ENCODE peak calls at places on chromosomes 11 and 22, in nine cellular contexts. C is fibroblast of lung; D is IMR-90; U is DND-41; K is lower lobe of right lung; G is body of pancreas; Q is pancreas; B is CD4-positive, CD25-positive, alpha-beta regulatory T cell; E is mammary epithelial cell. L is an unnamed sample. For H3K4me1, the result is how much of the 10 kb centered on the place peaks cover.

GRCh38 chr11:65778431-65778900 is 2.3 kb downstream of the AP5B1 start:
- DNase-seq in C (no peak), D (no peak), U (no peak), K (no peak), G (no peak), Q (peak), B (no peak), E (no peak), L (no peak)

GRCh38 chr11:118883368-118884071 is at the start of gene CXCR5:
- DNase-seq in C (no peak), D (peak), U (no peak), K (no peak), G (no peak), Q (no peak), B (peak), E (no peak), L (no peak)

GRCh38 chr11:120675171-120675570 is 163.6 kb downstream of the GRIK4 start:
- DNase-seq in C (no peak), D (no peak), U (no peak), K (no peak), G (no peak), Q (no peak), B (no peak), E (no peak), L (no peak)

GRCh38 chr22:43535741-43536140 is 123.9 kb downstream of the MPPED1 start:
- DNase-seq in C (no peak), D (no peak), U (no peak), K (no peak), G (no peak), Q (no peak), B (no peak), E (peak), L (no peak)

GRCh38 chr11:70103256-70103975 is 25.3 kb downstream of the ANO1 start:
- DNase-seq in C (no peak), D (no peak), U (no peak), K (no peak), G (no peak), Q (no peak), B (no peak), E (no peak), L (no peak)

GRCh38 chr11:30172872-30173271 is 57.9 kb upstream of the FSHB start:
- DNase-seq in C (no peak), D (no peak), U (no peak), K (no peak), G (peak), Q (no peak), B (no peak), E (no peak), L (peak)

GRCh38 chr11:130216591-130217132 is 57.1 kb downstream of the ST14 start:
- DNase-seq in C (no peak), D (no peak), U (no peak), K (peak), G (no peak), Q (peak), B (no peak), E (no peak), L (no peak)

GRCh38 chr11:74325649-74326645 is 14.5 kb upstream of the P4HA3 start:
- DNase-seq in C (peak), D (peak), U (no peak), K (peak), G (peak), Q (peak), B (no peak), E (no peak), L (no peak)

GRCh38 chr11:102546427-102546826 is 15.9 kb upstream of the MMP7 start:
- DNase-seq in C (no peak), D (no peak), U (no peak), K (no peak), G (no peak), Q (no peak), B (no peak), E (no peak), L (no peak)

GRCh38 chr11:81756864-81757595 is 976.6 kb downstream of the FAM181B start:
- DNase-seq in C (no peak), D (no peak), U (no peak), K (no peak), G (no peak), Q (no peak), B (no peak), E (no peak), L (no peak)

GRCh38 chr11:85821636-85822035 is 10.7 kb upstream of the SYTL2 start:
- DNase-seq in C (peak), D (peak), U (no peak), K (no peak), G (peak), Q (no peak), B (no peak), E (peak), L (no peak)

GRCh38 chr11:63918576-63919171 is 1.7 kb upstream of the RCOR2 start:
- DNase-seq in C (peak), D (no peak), U (no peak), K (no peak), G (no peak), Q (no peak), B (no peak), E (no peak), L (no peak)

GRCh38 chr11:10655227-10655626 is 38.3 kb downstream of the IRAG1 start:
- DNase-seq in C (no peak), D (no peak), U (no peak), K (no peak), G (no peak), Q (no peak), B (no peak), E (no peak), L (no peak)

GRCh38 chr22:35072939-35073338 is 7.0 kb downstream of the ISX start:
- DNase-seq in C (no peak), D (peak), U (no peak), K (no peak), G (no peak), Q (no peak), B (no peak), E (peak), L (no peak)

GRCh38 chr11:101960231-101960630 is 43.9 kb upstream of the ANGPTL5 start:
- DNase-seq in C (no peak), D (no peak), U (no peak), K (no peak), G (no peak), Q (no peak), B (no peak), E (no peak), L (no peak)

GRCh38 chr22:44931077-44931540 is 78.7 kb downstream of the PHF21B start:
- DNase-seq in C (peak), D (peak), U (no peak), K (no peak), G (peak), Q (no peak), B (no peak), E (no peak), L (no peak)

GRCh38 chr11:85974126-85974525 is 94.8 kb downstream of the PICALM start:
- DNase-seq in C (peak), D (peak), U (no peak), K (no peak), G (no peak), Q (no peak), B (no peak), E (no peak), L (no peak)

GRCh38 chr22:40027191-40028097 is 32.7 kb downstream of the FAM83F start:
- DNase-seq in C (no peak), D (no peak), U (no peak), K (no peak), G (no peak), Q (peak), B (no peak), E (no peak), L (no peak)

GRCh38 chr22:28956506-28956905 is 73.1 kb downstream of the ZNRF3 start:
- DNase-seq in C (no peak), D (no peak), U (no peak), K (no peak), G (no peak), Q (no peak), B (no peak), E (no peak), L (no peak)

GRCh38 chr22:49046546-49047305 is 780.9 kb downstream of the BRD1 start:
- DNase-seq in C (no peak), D (no peak), U (peak), K (no peak), G (peak), Q (peak), B (no peak), E (no peak), L (peak)

GRCh38 chr11:16000065-16000464 is 356.3 kb downstream of the SOX6 start:
- DNase-seq in C (peak), D (peak), U (no peak), K (no peak), G (no peak), Q (no peak), B (no peak), E (peak), L (no peak)

GRCh38 chr11:96481204-96481603 is 91.4 kb downstream of the JRKL start:
- DNase-seq in C (peak), D (no peak), U (no peak), K (no peak), G (no peak), Q (no peak), B (no peak), E (peak), L (no peak)

GRCh38 chr22:35175392-35175791 is 81.9 kb upstream of the HMGXB4 start:
- DNase-seq in C (no peak), D (no peak), U (no peak), K (no peak), G (no peak), Q (no peak), B (no peak), E (no peak), L (no peak)

GRCh38 chr11:63680842-63681207 is 475 bp upstream of the RTN3 start:
- DNase-seq in C (no peak), D (no peak), U (no peak), K (no peak), G (no peak), Q (no peak), B (no peak), E (peak), L (peak)

GRCh38 chr11:47504910-47505309 is 48.0 kb downstream of the CELF1 start:
- DNase-seq in C (no peak), D (no peak), U (no peak), K (no peak), G (no peak), Q (no peak), B (no peak), E (no peak), L (no peak)

GRCh38 chr11:47507868-47508594 is 44.9 kb downstream of the CELF1 start:
- DNase-seq in C (no peak), D (no peak), U (no peak), K (no peak), G (no peak), Q (no peak), B (no peak), E (no peak), L (no peak)

GRCh38 chr11:47508595-47509555 is 44.1 kb downstream of the CELF1 start:
- DNase-seq in C (no peak), D (no peak), U (no peak), K (no peak), G (peak), Q (no peak), B (no peak), E (no peak), L (no peak)

GRCh38 chr11:47506363-47506762 is 46.6 kb downstream of the CELF1 start:
- DNase-seq in C (peak), D (peak), U (no peak), K (no peak), G (no peak), Q (no peak), B (no peak), E (no peak), L (no peak)

GRCh38 chr11:47507016-47507631 is 45.8 kb downstream of the CELF1 start:
- DNase-seq in C (peak), D (no peak), U (no peak), K (no peak), G (no peak), Q (no peak), B (no peak), E (no peak), L (no peak)
- H3K4me1 ChIP-seq in C (under half), D (under half), U (under half), K (half or more), G (under half), Q (under half), B (under half), E (under half), L (under half)

GRCh38 chr22:36772451-36772850 is 3.5 kb downstream of the IFT27 start:
- DNase-seq in C (no peak), D (no peak), U (no peak), K (no peak), G (no peak), Q (no peak), B (no peak), E (no peak), L (no peak)

GRCh38 chr22:36771376-36772063 is 4.4 kb downstream of the IFT27 start:
- DNase-seq in C (no peak), D (no peak), U (no peak), K (no peak), G (no peak), Q (no peak), B (no peak), E (no peak), L (no peak)

GRCh38 chr22:36769541-36769940 is 6.4 kb downstream of the IFT27 start:
- DNase-seq in C (no peak), D (no peak), U (no peak), K (no peak), G (no peak), Q (no peak), B (no peak), E (no peak), L (no peak)

GRCh38 chr22:36770116-36770945 is 5.6 kb downstream of the IFT27 start:
- DNase-seq in C (no peak), D (no peak), U (no peak), K (no peak), G (no peak), Q (no peak), B (no peak), E (no peak), L (no peak)

GRCh38 chr22:36770946-36771340 is 5.0 kb downstream of the IFT27 start:
- DNase-seq in C (no peak), D (no peak), U (no peak), K (no peak), G (no peak), Q (no peak), B (no peak), E (no peak), L (no peak)
- H3K4me1 ChIP-seq in C (under half), D (under half), U (under half), K (under half), G (under half), Q (under half), B (under half), E (under half), L (under half)

GRCh38 chr11:2795491-2795991 is 90.0 kb downstream of the CDKN1C start:
- DNase-seq in C (no peak), D (no peak), U (no peak), K (peak), G (peak), Q (peak), B (no peak), E (no peak), L (no peak)

GRCh38 chr11:2797181-2797711 is 88.3 kb downstream of the CDKN1C start:
- DNase-seq in C (no peak), D (no peak), U (no peak), K (peak), G (peak), Q (peak), B (no peak), E (peak), L (no peak)

GRCh38 chr11:2796508-2797180 is 88.9 kb downstream of the CDKN1C start:
- DNase-seq in C (no peak), D (no peak), U (no peak), K (peak), G (peak), Q (peak), B (no peak), E (no peak), L (no peak)

GRCh38 chr11:2794947-2795346 is 90.6 kb downstream of the CDKN1C start:
- DNase-seq in C (no peak), D (no peak), U (no peak), K (peak), G (peak), Q (peak), B (no peak), E (no peak), L (no peak)

DNA sequence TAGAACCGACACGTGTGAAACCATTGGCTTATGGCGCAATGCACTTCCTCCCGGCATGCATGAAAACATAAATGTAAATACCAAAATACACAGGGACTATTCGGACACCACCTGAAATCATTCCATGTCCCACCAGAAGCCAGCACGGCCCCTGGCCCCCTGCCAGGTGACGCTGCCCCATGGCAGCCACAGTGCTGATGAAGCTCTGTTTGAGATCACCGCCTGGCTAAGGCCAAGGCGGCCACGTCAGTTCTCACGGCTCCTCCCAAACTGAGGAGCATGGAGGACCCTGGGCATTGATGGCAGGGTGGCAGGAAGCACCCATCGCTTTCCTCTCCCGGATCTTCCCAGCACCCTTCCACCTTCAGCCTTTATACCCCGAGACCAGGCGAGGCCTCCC is 89.5 kb downstream of the CDKN1C start:
- DNase-seq in C (no peak), D (no peak), U (no peak), K (no peak), G (peak), Q (peak), B (no peak), E (no peak), L (no peak)
- H3K4me1 ChIP-seq in C (under half), D (under half), U (under half), K (under half), G (under half), Q (under half), B (under half), E (under half), L (under half)

GRCh38 chr11:114083256-114084252 is 24.0 kb downstream of the ZBTB16 start:
- DNase-seq in C (no peak), D (no peak), U (no peak), K (no peak), G (peak), Q (peak), B (no peak), E (no peak), L (no peak)

GRCh38 chr11:114084414-114084813 is 24.9 kb downstream of the ZBTB16 start:
- DNase-seq in C (no peak), D (no peak), U (no peak), K (no peak), G (peak), Q (peak), B (no peak), E (no peak), L (no peak)

GRCh38 chr11:114081641-114082414 is 22.3 kb downstream of the ZBTB16 start:
- DNase-seq in C (peak), D (no peak), U (no peak), K (no peak), G (no peak), Q (peak), B (no peak), E (no peak), L (no peak)

GRCh38 chr11:114082415-114082748 is 22.9 kb downstream of the ZBTB16 start:
- DNase-seq in C (peak), D (no peak), U (no peak), K (no peak), G (peak), Q (peak), B (no peak), E (no peak), L (no peak)

DNA sequence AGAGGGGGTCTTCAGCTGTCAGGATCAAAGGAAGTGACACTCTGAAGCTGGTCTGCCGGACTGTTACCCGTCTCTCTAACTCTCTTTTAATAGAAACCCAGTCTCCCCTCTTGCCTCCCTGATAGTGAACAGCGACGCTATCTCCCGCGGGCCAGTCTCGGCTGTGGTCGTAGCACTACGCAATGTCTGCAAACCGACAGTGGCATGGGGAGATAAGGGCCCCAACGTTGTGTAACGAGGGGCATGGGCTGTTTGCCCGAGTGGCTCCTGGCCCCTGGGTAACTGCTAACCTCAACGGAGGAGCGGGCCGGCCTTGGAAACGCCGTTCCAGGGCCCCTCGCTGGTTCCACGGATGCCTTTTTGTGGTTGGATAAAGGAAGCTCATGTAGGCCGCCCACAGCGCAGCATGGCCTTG is 23.3 kb downstream of the ZBTB16 start:
- DNase-seq in C (no peak), D (no peak), U (no peak), K (peak), G (peak), Q (peak), B (no peak), E (no peak), L (no peak)
- H3K4me1 ChIP-seq in C (under half), D (under half), U (under half), K (half or more), G (half or more), Q (half or more), B (under half), E (under half), L (under half)